ENCODE peak calls at places on chromosomes 2 and 18, in six cellular contexts. D is GDM1; E is ovary; K is cardiac muscle cell; U is KBM-7; M is CD4-positive, CD25-positive, alpha-beta regulatory T cell. L is an unnamed sample.

GRCh38 chr2:96353032-96353561 is 17.5 kb downstream of the NCAPH start:
- DNase-seq in M (no peak), U (no peak), E (peak), D (no peak), K (no peak), L (no peak)

GRCh38 chr2:47810850-47811249 is 27.9 kb downstream of the MSH6 start:
- DNase-seq in K (no peak), U (no peak), D (no peak), E (no peak), M (no peak), L (no peak)

GRCh38 chr2:168552450-168552856 is 96.4 kb downstream of the CERS6 start:
- DNase-seq in K (no peak), M (no peak), E (no peak), U (peak), D (no peak), L (no peak)

GRCh38 chr2:200406379-200406778 is 99.9 kb downstream of the SPATS2L start:
- DNase-seq in D (no peak), K (no peak), U (no peak), E (no peak), M (no peak), L (no peak)

GRCh38 chr2:133765693-133766092 is 197.4 kb upstream of the NCKAP5 start:
- DNase-seq in U (no peak), D (no peak), E (no peak), K (no peak), M (no peak), L (peak)

GRCh38 chr2:178404380-178404767 is 46.6 kb downstream of the PRKRA start:
- DNase-seq in E (no peak), K (no peak), M (no peak), D (no peak), U (peak), L (no peak)

GRCh38 chr2:27667439-27667838 is 3.8 kb downstream of the SLC4A1AP start:
- DNase-seq in K (no peak), U (peak), D (no peak), M (no peak), E (no peak), L (no peak)

GRCh38 chr2:45275806-45276205 is 266.6 kb upstream of the SIX2 start:
- DNase-seq in K (no peak), E (no peak), U (no peak), M (no peak), D (no peak), L (no peak)

GRCh38 chr2:607709-608108 is 69.5 kb downstream of the TMEM18 start:
- DNase-seq in U (no peak), D (no peak), K (no peak), E (no peak), M (no peak), L (no peak)

GRCh38 chr2:218229239-218229638 is 12.2 kb downstream of the ARPC2 start:
- DNase-seq in M (peak), K (peak), U (peak), E (no peak), D (peak), L (no peak)

GRCh38 chr18:8987250-8987649 is 115.2 kb upstream of the NDUFV2 start:
- DNase-seq in U (no peak), K (no peak), D (no peak), E (no peak), M (no peak), L (no peak)

GRCh38 chr2:41937921-41938708 is 109.7 kb upstream of the PKDCC start:
- DNase-seq in D (no peak), M (no peak), E (no peak), U (no peak), K (peak), L (peak)

GRCh38 chr18:48834421-48835011 is 116.2 kb downstream of the SMAD7 start:
- DNase-seq in E (no peak), D (peak), U (peak), K (no peak), M (peak), L (no peak)

GRCh38 chr18:13231151-13231550 is 12.6 kb downstream of the LDLRAD4 start:
- DNase-seq in U (no peak), K (no peak), D (no peak), E (no peak), M (no peak), L (no peak)

GRCh38 chr2:69685321-69686048 is 41.9 kb upstream of the AAK1 start:
- DNase-seq in D (no peak), M (no peak), E (no peak), U (no peak), K (no peak), L (peak)

GRCh38 chr2:78768016-78768415 is 257.5 kb upstream of the REG3G start:
- DNase-seq in K (no peak), M (no peak), E (no peak), U (no peak), D (no peak), L (no peak)

GRCh38 chr2:213640742-213641425 is 356.6 kb downstream of the SPAG16 start:
- DNase-seq in E (no peak), D (no peak), M (no peak), U (no peak), K (no peak), L (no peak)

GRCh38 chr2:9311488-9311887 is 104.9 kb downstream of the ASAP2 start:
- DNase-seq in K (no peak), U (no peak), E (peak), M (no peak), D (no peak), L (no peak)

GRCh38 chr18:9025104-9025838 is 77.2 kb upstream of the NDUFV2 start:
- DNase-seq in E (no peak), U (no peak), K (no peak), M (no peak), D (no peak), L (peak)

GRCh38 chr18:35236964-35237363 is 3.9 kb upstream of the ZNF397 start:
- DNase-seq in E (no peak), U (no peak), M (no peak), D (no peak), K (no peak), L (no peak)

GRCh38 chr2:190318931-190319556 is 582 bp downstream of the HIBCH start:
- DNase-seq in M (peak), D (no peak), K (peak), E (no peak), U (no peak), L (no peak)

GRCh38 chr18:3380384-3380961 is 69.5 kb upstream of the TGIF1 start:
- DNase-seq in K (no peak), E (no peak), D (no peak), U (no peak), M (peak), L (no peak)

GRCh38 chr2:79437416-79438281 is 75.2 kb upstream of the CTNNA2 start:
- DNase-seq in M (no peak), U (no peak), K (peak), D (no peak), E (no peak), L (peak)

GRCh38 chr2:197556456-197556855 is 40.6 kb downstream of the MOB4 start:
- DNase-seq in M (no peak), E (no peak), K (no peak), D (no peak), U (peak), L (no peak)

GRCh38 chr2:189608799-189609422 is 28.3 kb upstream of the SLC40A1 start:
- DNase-seq in M (no peak), U (no peak), D (no peak), E (no peak), K (no peak), L (no peak)

GRCh38 chr2:230512955-230513748 is 97.2 kb downstream of the SP100 start:
- DNase-seq in U (no peak), M (no peak), K (no peak), E (no peak), D (no peak), L (peak)

GRCh38 chr2:979286-979928 is 28.8 kb downstream of the SNTG2 start:
- DNase-seq in E (no peak), K (no peak), D (no peak), M (no peak), U (no peak), L (no peak)

GRCh38 chr2:68907232-68907922 is 36.2 kb upstream of the BMP10 start:
- DNase-seq in D (no peak), E (no peak), U (no peak), M (no peak), K (no peak), L (no peak)

GRCh38 chr2:133801956-133802355 is 233.7 kb upstream of the NCKAP5 start:
- DNase-seq in K (no peak), E (no peak), M (no peak), D (no peak), U (no peak), L (no peak)

GRCh38 chr2:232892843-232893242 is 22.8 kb downstream of the SNORC start:
- DNase-seq in M (no peak), U (no peak), D (no peak), K (no peak), E (peak), L (no peak)

GRCh38 chr18:55337908-55338521 is 250.0 kb downstream of the TCF4 start:
- DNase-seq in E (no peak), D (no peak), K (no peak), U (peak), M (no peak), L (no peak)

GRCh38 chr2:206211657-206212255 is 52.1 kb downstream of the EEF1B2 start:
- DNase-seq in E (no peak), K (no peak), D (no peak), U (no peak), M (no peak), L (no peak)

GRCh38 chr2:47890711-47891368 is 15.5 kb downstream of the FBXO11 start:
- DNase-seq in D (no peak), M (no peak), K (no peak), U (no peak), E (no peak), L (no peak)

GRCh38 chr2:209663149-209663548 is 108.5 kb upstream of the UNC80 start:
- DNase-seq in K (peak), U (no peak), D (no peak), E (no peak), M (no peak), L (peak)

GRCh38 chr2:33354981-33355380 is 121.5 kb upstream of the RASGRP3 start:
- DNase-seq in E (no peak), D (no peak), K (no peak), U (no peak), M (no peak), L (no peak)

GRCh38 chr2:98827625-98828368 is 96.9 kb upstream of the MGAT4A start:
- DNase-seq in M (no peak), U (no peak), E (no peak), K (no peak), D (no peak), L (no peak)